ENCODE peak calls at places on chromosomes 13 and 19, in ten cellular contexts. S is RWPE1; J is CD4-positive, alpha-beta T cell; O is stimulated activated CD4-positive, alpha-beta T cell treated with anti-CD3 and anti-CD28 coated beads, Interleukin-2, amount 100 ng/mL, for 4 hours; T is left colon; G is NB4; X is left cardiac atrium; Z is mesenchymal stem cell; B is T-helper 17 cell; H is lower lobe of right lung. Y is an unnamed sample.

GRCh38 chr19:5057860-5058259 is 88.9 kb downstream of the KDM4B start:
- DNase-seq in S (peak), J (no peak), O (no peak), T (no peak), G (no peak), X (no peak), Z (no peak), B (no peak), H (no peak), Y (no peak)

GRCh38 chr19:18322318-18322758 is 538 bp downstream of the LSM4 start:
- DNase-seq in S (peak), J (no peak), O (no peak), T (peak), G (peak), X (peak), Z (peak), B (no peak), H (peak), Y (no peak)

GRCh38 chr19:18417250-18418033 is 1.8 kb upstream of the SSBP4 start:
- DNase-seq in S (no peak), J (no peak), O (no peak), T (peak), G (peak), X (peak), Z (peak), B (no peak), H (peak), Y (peak)

GRCh38 chr13:75372517-75372916 is 109.5 kb downstream of the TBC1D4 start:
- DNase-seq in S (peak), J (no peak), O (no peak), T (no peak), G (peak), X (no peak), Z (peak), B (no peak), H (no peak), Y (no peak)

GRCh38 chr19:33339750-33340029 is 33.8 kb upstream of the CEBPG start:
- DNase-seq in S (no peak), J (no peak), O (no peak), T (no peak), G (no peak), X (no peak), Z (no peak), B (no peak), H (no peak), Y (no peak)

GRCh38 chr19:20923077-20923871 is at the start of gene ZNF85:
- DNase-seq in S (peak), J (peak), O (peak), T (peak), G (peak), X (peak), Z (peak), B (peak), H (peak), Y (peak)

GRCh38 chr13:59533561-59534337 is 630.0 kb downstream of the DIAPH3 start:
- DNase-seq in S (peak), J (no peak), O (no peak), T (no peak), G (no peak), X (no peak), Z (peak), B (no peak), H (no peak), Y (no peak)

GRCh38 chr19:41540041-41540695 is 35.8 kb upstream of the CEACAM21 start:
- DNase-seq in S (no peak), J (no peak), O (no peak), T (no peak), G (no peak), X (no peak), Z (peak), B (no peak), H (no peak), Y (no peak)

GRCh38 chr13:42893346-42893745 is 98.7 kb downstream of the EPSTI1 start:
- DNase-seq in S (peak), J (no peak), O (no peak), T (no peak), G (peak), X (no peak), Z (peak), B (no peak), H (no peak), Y (no peak)

GRCh38 chr19:2428027-2428690 is 773 bp upstream of the TIMM13 start:
- DNase-seq in S (no peak), J (no peak), O (no peak), T (peak), G (no peak), X (no peak), Z (no peak), B (no peak), H (peak), Y (peak)

GRCh38 chr13:36126496-36126895 is 4.7 kb downstream of the DCLK1 start:
- DNase-seq in S (no peak), J (no peak), O (no peak), T (no peak), G (no peak), X (no peak), Z (no peak), B (no peak), H (no peak), Y (no peak)

GRCh38 chr13:111177081-111177711 is 62.1 kb downstream of the ARHGEF7 start:
- DNase-seq in S (no peak), J (peak), O (no peak), T (peak), G (no peak), X (peak), Z (peak), B (peak), H (peak), Y (peak)

GRCh38 chr19:35713904-35714440 is 3.8 kb upstream of the KMT2B start:
- DNase-seq in S (no peak), J (no peak), O (no peak), T (no peak), G (no peak), X (no peak), Z (no peak), B (no peak), H (no peak), Y (no peak)

GRCh38 chr19:5590151-5590864 is 22.6 kb upstream of the TINCR start:
- DNase-seq in S (no peak), J (no peak), O (no peak), T (no peak), G (no peak), X (no peak), Z (no peak), B (no peak), H (no peak), Y (no peak)

GRCh38 chr13:67052550-67053237 is 177.4 kb downstream of the PCDH9 start:
- DNase-seq in S (no peak), J (no peak), O (no peak), T (no peak), G (no peak), X (no peak), Z (no peak), B (no peak), H (no peak), Y (no peak)

GRCh38 chr13:23644527-23644926 is 74.3 kb downstream of the TNFRSF19 start:
- DNase-seq in S (no peak), J (no peak), O (no peak), T (no peak), G (no peak), X (no peak), Z (no peak), B (no peak), H (no peak), Y (no peak)

GRCh38 chr19:15438124-15438496 is 11.6 kb downstream of the WIZ start:
- DNase-seq in S (no peak), J (no peak), O (no peak), T (no peak), G (no peak), X (no peak), Z (no peak), B (no peak), H (no peak), Y (no peak)

GRCh38 chr13:113904411-113904810 is 40.5 kb upstream of the GAS6 start:
- DNase-seq in S (no peak), J (peak), O (no peak), T (peak), G (peak), X (peak), Z (peak), B (no peak), H (no peak), Y (no peak)

GRCh38 chr13:34435338-34435737 is 506.7 kb upstream of the NBEA start:
- DNase-seq in S (no peak), J (no peak), O (no peak), T (no peak), G (peak), X (no peak), Z (peak), B (no peak), H (no peak), Y (no peak)

GRCh38 chr13:67841071-67841470 is 610.9 kb upstream of the PCDH9 start:
- DNase-seq in S (no peak), J (no peak), O (no peak), T (no peak), G (peak), X (no peak), Z (no peak), B (no peak), H (no peak), Y (no peak)

GRCh38 chr13:42876810-42877550 is 95.6 kb downstream of the FAM216B start:
- DNase-seq in S (peak), J (no peak), O (no peak), T (no peak), G (no peak), X (no peak), Z (peak), B (no peak), H (no peak), Y (peak)

GRCh38 chr13:44274838-44275237 is 98.8 kb upstream of the SERP2 start:
- DNase-seq in S (no peak), J (no peak), O (no peak), T (no peak), G (no peak), X (no peak), Z (no peak), B (no peak), H (no peak), Y (no peak)

GRCh38 chr19:42023121-42023942 is 29.3 kb upstream of the ATP1A3 start:
- DNase-seq in S (no peak), J (no peak), O (no peak), T (peak), G (peak), X (no peak), Z (no peak), B (no peak), H (no peak), Y (peak)

GRCh38 chr19:3691726-3692125 is 8.5 kb downstream of the PIP5K1C start:
- DNase-seq in S (no peak), J (no peak), O (no peak), T (no peak), G (no peak), X (no peak), Z (no peak), B (no peak), H (no peak), Y (no peak)

GRCh38 chr19:13055213-13056051 is 47.2 kb downstream of the LYL1 start:
- DNase-seq in S (peak), J (no peak), O (no peak), T (peak), G (no peak), X (peak), Z (peak), B (no peak), H (peak), Y (no peak)

GRCh38 chr13:27476943-27477681 is 26.7 kb upstream of the MTIF3 start:
- DNase-seq in S (peak), J (no peak), O (no peak), T (no peak), G (peak), X (no peak), Z (peak), B (no peak), H (no peak), Y (peak)

GRCh38 chr19:9848761-9849160 is 13.6 kb downstream of the PIN1 start:
- DNase-seq in S (no peak), J (no peak), O (no peak), T (no peak), G (no peak), X (no peak), Z (no peak), B (no peak), H (no peak), Y (no peak)

GRCh38 chr13:49693191-49693733 is 2.0 kb upstream of the EBPL start:
- DNase-seq in S (no peak), J (no peak), O (no peak), T (no peak), G (no peak), X (no peak), Z (no peak), B (no peak), H (no peak), Y (no peak)